ENCODE peak calls at places on chromosome 18, in four cellular contexts. J is brain microvascular endothelial cell, F is fibroblast of mammary gland, U is AG04449. A is an unnamed sample.

GRCh38 chr18:58045265-58046086 is 1.4 kb downstream of the NEDD4L start:
- DNase-seq in F (no peak), J (no peak), U (no peak), A (peak; percentile 69)

GRCh38 chr18:34493566-34494358 is 216.3 kb upstream of the DTNA start:
- DNase-seq in F (no peak), J (no peak), U (no peak), A (no peak)

GRCh38 chr18:76121049-76121448 is 374.0 kb downstream of the ZNF516 start:
- DNase-seq in U (no peak), F (no peak), J (no peak), A (no peak)

GRCh38 chr18:46536215-46536874 is 120.7 kb downstream of the LOXHD1 start:
- DNase-seq in U (no peak), J (no peak), F (peak; percentile 17), A (no peak)

GRCh38 chr18:59233017-59233410 is 13.1 kb downstream of the GRP start:
- DNase-seq in J (no peak), U (peak; percentile 56), F (no peak), A (no peak)

GRCh38 chr18:14922031-14922430 is 174.1 kb downstream of the ANKRD30B start:
- DNase-seq in J (no peak), F (no peak), U (no peak), A (no peak)

GRCh38 chr18:1014496-1014895 is 109.8 kb downstream of the ADCYAP1 start:
- DNase-seq in U (no peak), J (no peak), F (peak; percentile 64), A (no peak)

GRCh38 chr18:75124967-75125358 is 84.0 kb downstream of the PTGR3 start:
- DNase-seq in J (no peak), U (no peak), F (no peak), A (no peak)

GRCh38 chr18:21369146-21369545 is 127.1 kb downstream of the GREB1L start:
- DNase-seq in J (no peak), U (no peak), F (no peak), A (no peak)

GRCh38 chr18:55586841-55587240 is 1.2 kb downstream of the TCF4 start:
- DNase-seq in J (peak; percentile 16), U (no peak), F (peak; percentile 64), A (no peak)

GRCh38 chr18:12296087-12296403 is 12.0 kb upstream of the TUBB6 start:
- DNase-seq in U (no peak), J (peak; percentile 60), F (peak; percentile 56), A (no peak)

GRCh38 chr18:21255211-21255610 is 13.2 kb downstream of the GREB1L start:
- DNase-seq in J (no peak), F (no peak), U (no peak), A (no peak)

GRCh38 chr18:39675358-39675757 is 2109.8 kb upstream of the CELF4 start:
- DNase-seq in U (peak; percentile 12), F (peak; percentile 77), J (peak; percentile 20), A (no peak)

GRCh38 chr18:24051256-24051947 is 36.8 kb downstream of the TTC39C start:
- DNase-seq in F (peak; percentile 57), U (no peak), J (peak; percentile 30), A (no peak)
- H3K4me3 ChIP-seq in F (no peak overlapping the region), U (no peak overlapping the region), J (no peak overlapping the region), A (no peak overlapping the region)

DNA sequence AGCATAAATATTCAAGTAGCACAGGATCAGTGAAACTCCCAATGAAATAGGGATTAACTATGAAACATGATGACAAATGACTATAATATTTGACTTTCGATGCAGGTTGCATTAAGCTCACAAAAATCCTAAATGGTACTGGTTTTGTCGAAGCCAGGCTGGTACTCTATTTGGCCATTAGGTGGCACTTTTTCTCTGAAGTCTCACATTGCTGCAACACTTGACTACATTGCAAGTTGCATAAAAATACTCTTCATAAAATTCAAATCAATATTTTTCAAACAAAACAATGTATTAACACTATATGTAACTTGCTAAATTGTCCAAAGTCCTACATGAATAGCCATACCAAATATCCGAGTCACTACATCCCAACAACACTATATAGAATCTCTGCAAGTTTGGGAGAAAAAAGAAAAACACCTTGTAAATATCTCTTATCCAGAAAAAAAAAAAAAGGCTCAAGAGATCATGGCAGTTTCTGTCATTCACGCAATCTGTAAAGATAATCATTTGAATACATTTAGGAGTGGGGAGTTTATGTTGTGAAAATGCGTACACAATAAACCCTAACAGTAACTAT is 9.5 kb downstream of the RTTN start:
- DNase-seq in J (peak; percentile 51), F (peak; percentile 70), U (no peak), A (peak; percentile 26)
- H3K4me3 ChIP-seq in J (no peak overlapping the region), F (no peak overlapping the region), U (no peak overlapping the region), A (no peak overlapping the region)

GRCh38 chr18:22398464-22398863 is 19.3 kb downstream of the CTAGE1 start:
- DNase-seq in F (no peak), U (no peak), J (no peak), A (no peak)

GRCh38 chr18:22399949-22400348 is 17.8 kb downstream of the CTAGE1 start:
- DNase-seq in U (no peak), J (peak; percentile 18), F (peak; percentile 47), A (no peak)

GRCh38 chr18:22391571-22392359 is 25.9 kb downstream of the CTAGE1 start:
- DNase-seq in F (peak; percentile 95), J (peak; percentile 98), U (peak; percentile 51), A (no peak)

DNA sequence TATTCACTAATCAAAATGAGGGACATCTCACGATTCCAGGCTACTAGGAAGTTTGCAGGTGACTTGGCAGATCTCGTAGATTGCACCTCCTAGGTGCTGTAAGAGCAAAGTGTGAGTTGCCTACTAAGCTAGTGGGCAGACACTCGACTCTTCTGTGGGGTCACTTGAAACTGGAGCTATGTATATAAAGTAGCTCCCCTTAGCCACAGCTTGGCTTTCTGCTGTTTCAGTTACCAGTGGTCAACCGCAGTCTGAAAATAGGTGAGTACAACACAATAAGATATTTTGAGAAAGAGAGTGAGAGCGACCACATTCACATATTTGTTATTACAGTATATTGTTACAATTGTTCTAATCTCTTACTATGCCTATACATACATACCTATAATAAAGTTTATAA is 23.3 kb downstream of the CTAGE1 start:
- DNase-seq in J (no peak), F (no peak), U (no peak), A (no peak)
- H3K4me3 ChIP-seq in J (no peak overlapping the region), F (no peak overlapping the region), U (no peak overlapping the region), A (no peak overlapping the region)

GRCh38 chr18:24381126-24381525 is 16.5 kb downstream of the OSBPL1A start:
- DNase-seq in J (no peak), U (no peak), F (no peak), A (no peak)

GRCh38 chr18:24378598-24378997 is 19.0 kb downstream of the OSBPL1A start:
- DNase-seq in J (no peak), U (no peak), F (no peak), A (no peak)

GRCh38 chr18:24380163-24380747 is 17.4 kb downstream of the OSBPL1A start:
- DNase-seq in F (no peak), U (no peak), J (no peak), A (no peak)
- H3K4me3 ChIP-seq in F (no peak overlapping the region), U (no peak overlapping the region), J (no peak overlapping the region), A (no peak overlapping the region)

GRCh38 chr18:8949206-8949605 is 153.3 kb upstream of the NDUFV2 start:
- DNase-seq in F (peak; percentile 48), U (no peak), J (no peak), A (no peak)

GRCh38 chr18:8948011-8948410 is 154.5 kb upstream of the NDUFV2 start:
- DNase-seq in F (no peak), U (no peak), J (no peak), A (no peak)

GRCh38 chr18:8948471-8949149 is 153.9 kb upstream of the NDUFV2 start:
- DNase-seq in J (peak; percentile 76), F (peak; percentile 88), U (no peak), A (no peak)

GRCh38 chr18:8946046-8946838 is 156.3 kb upstream of the NDUFV2 start:
- DNase-seq in F (peak; percentile 98), J (peak; percentile 83), U (peak; percentile 97), A (no peak)

DNA sequence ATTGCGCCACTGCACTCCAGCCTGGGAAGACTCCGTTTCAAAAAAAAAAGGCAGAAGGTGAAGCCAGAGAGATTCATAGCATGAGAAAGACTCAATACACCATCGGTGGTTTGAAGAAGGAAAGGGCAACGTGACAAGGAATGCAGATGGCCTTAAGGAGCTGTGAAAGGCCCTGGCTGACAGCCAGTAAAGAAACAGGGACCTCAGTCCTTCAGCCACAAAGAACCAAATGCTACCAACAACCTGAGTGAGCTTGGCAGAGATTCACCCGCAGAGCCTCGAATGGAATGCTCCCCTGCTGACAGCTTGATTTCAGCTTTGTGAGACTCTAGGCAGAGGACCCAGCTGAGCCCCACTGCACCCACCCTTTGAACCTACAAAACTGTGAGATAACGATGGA is 154.9 kb upstream of the NDUFV2 start:
- DNase-seq in J (no peak), F (no peak), U (no peak), A (no peak)
- H3K4me3 ChIP-seq in J (no peak overlapping the region), F (no peak overlapping the region), U (no peak overlapping the region), A (no peak overlapping the region)

GRCh38 chr18:3493501-3494244 is 43.7 kb downstream of the TGIF1 start:
- DNase-seq in U (no peak), F (no peak), J (no peak), A (no peak)
- H3K4me3 ChIP-seq in U (no peak overlapping the region), F (no peak overlapping the region), J (no peak overlapping the region), A (no peak overlapping the region)

GRCh38 chr18:13321923-13322322 is 103.4 kb downstream of the LDLRAD4 start:
- DNase-seq in F (no peak), J (no peak), U (no peak), A (no peak)
- H3K4me3 ChIP-seq in F (no peak overlapping the region), J (no peak overlapping the region), U (no peak overlapping the region), A (no peak overlapping the region)

GRCh38 chr18:7459851-7460774 is 107.0 kb upstream of the PTPRM start:
- DNase-seq in F (no peak), J (no peak), U (no peak), A (no peak)
- H3K4me3 ChIP-seq in F (peak overlapping the region; percentile 13), J (peak overlapping the region; percentile 5), U (no peak overlapping the region), A (no peak overlapping the region)

GRCh38 chr18:68940039-68940438 is 142.2 kb downstream of the CCDC102B start:
- DNase-seq in J (no peak), F (no peak), U (no peak), A (no peak)

GRCh38 chr18:68940754-68941153 is 142.9 kb downstream of the CCDC102B start:
- DNase-seq in F (no peak), U (no peak), J (no peak), A (no peak)

GRCh38 chr18:68944826-68945225 is 146.9 kb downstream of the CCDC102B start:
- DNase-seq in F (no peak), U (no peak), J (no peak), A (no peak)

GRCh38 chr18:68942230-68942629 is 144.3 kb downstream of the CCDC102B start:
- DNase-seq in F (no peak), U (no peak), J (no peak), A (no peak)

GRCh38 chr18:68944330-68944729 is 146.4 kb downstream of the CCDC102B start:
- DNase-seq in J (no peak), F (no peak), U (no peak), A (no peak)
- H3K4me3 ChIP-seq in J (no peak overlapping the region), F (no peak overlapping the region), U (no peak overlapping the region), A (no peak overlapping the region)

A was measured in LNCaP clone FGC.